ENCODE peak calls at places on chromosomes 16 and 17, in seven cellular contexts. S is endodermal cell, N is suprapubic skin, O is testis, V is gastrocnemius medialis, U is Caco-2, W is lung. A is an unnamed sample. For H3K4me1 and H3K27me3, the result is how much of the 10 kb centered on the place peaks cover.

GRCh38 chr17:16282522-16282921 is 65.5 kb downstream of the PIGL start:
- DNase-seq in N (no peak), U (no peak), W (no peak), V (no peak), S (no peak), O (no peak), A (no peak)

GRCh38 chr16:65782537-65783290 is 583.8 kb upstream of the CDH5 start:
- DNase-seq in N (no peak), O (no peak), U (no peak), W (no peak), V (no peak), S (no peak), A (no peak)

GRCh38 chr17:77881545-77881944 is 77.0 kb upstream of the TNRC6C start:
- DNase-seq in V (peak), N (peak), O (peak), S (peak), U (no peak), W (peak), A (no peak)

GRCh38 chr17:41645371-41646063 is 21.1 kb upstream of the KRT17 start:
- DNase-seq in V (no peak), O (no peak), N (no peak), U (no peak), S (peak), W (no peak), A (no peak)

GRCh38 chr17:61307905-61308886 is 91.4 kb upstream of the TBX2 start:
- DNase-seq in O (no peak), U (no peak), W (peak), V (no peak), S (peak), N (no peak), A (no peak)

GRCh38 chr16:67104845-67105244 is 4.9 kb upstream of the PHAF1 start:
- DNase-seq in S (no peak), W (no peak), O (no peak), N (no peak), V (no peak), U (no peak), A (no peak)

GRCh38 chr17:382644-383533 is 30.3 kb upstream of the RPH3AL start:
- DNase-seq in V (peak), O (peak), S (peak), U (peak), W (no peak), N (no peak), A (peak)

GRCh38 chr16:72722552-72722951 is 325.4 kb downstream of the ZFHX3 start:
- DNase-seq in O (no peak), N (no peak), W (no peak), S (peak), V (no peak), U (no peak), A (peak)

GRCh38 chr17:1762906-1763829 is 1.3 kb downstream of the SERPINF1 start:
- DNase-seq in W (no peak), N (no peak), U (no peak), S (peak), V (peak), O (peak), A (peak)

GRCh38 chr17:37430051-37430591 is 23.4 kb downstream of the TADA2A start:
- DNase-seq in V (no peak), W (no peak), U (no peak), N (no peak), S (no peak), O (no peak), A (no peak)

GRCh38 chr16:1057252-1057932 is 15.2 kb upstream of the SSTR5 start:
- DNase-seq in W (no peak), V (peak), S (peak), O (peak), N (no peak), U (peak), A (peak)

GRCh38 chr17:19024101-19025078 is 19.8 kb upstream of the FAM83G start:
- DNase-seq in W (no peak), S (no peak), U (no peak), V (no peak), N (peak), O (no peak), A (no peak)

GRCh38 chr17:17842111-17842876 is 5.5 kb upstream of the SREBF1 start:
- DNase-seq in N (no peak), W (no peak), O (no peak), S (peak), U (no peak), V (no peak), A (no peak)

GRCh38 chr17:17843096-17843495 is 6.3 kb upstream of the SREBF1 start:
- DNase-seq in W (no peak), O (no peak), S (peak), V (no peak), U (no peak), N (no peak), A (no peak)

GRCh38 chr17:17841620-17842025 is 4.8 kb upstream of the SREBF1 start:
- DNase-seq in U (no peak), N (no peak), W (peak), S (peak), V (peak), O (peak), A (no peak)

GRCh38 chr17:17839792-17840707 is 3.3 kb upstream of the SREBF1 start:
- DNase-seq in N (peak), V (peak), W (peak), U (peak), O (peak), S (peak), A (peak)

GRCh38 chr17:17840751-17841591 is 4.2 kb upstream of the SREBF1 start:
- DNase-seq in W (no peak), U (no peak), O (no peak), S (peak), N (no peak), V (no peak), A (peak)
- H3K4me3 ChIP-seq in W (no peak), U (peak), O (peak), S (no peak), N (peak), V (peak), A (no peak)

GRCh38 chr17:35540589-35541404 is 3.3 kb upstream of the SLFN12L start:
- DNase-seq in N (no peak), U (no peak), S (no peak), O (peak), V (peak), W (peak), A (no peak)

GRCh38 chr17:35539659-35540026 is 2.2 kb upstream of the SLFN12L start:
- DNase-seq in O (no peak), N (no peak), V (no peak), W (no peak), S (no peak), U (no peak), A (no peak)

GRCh38 chr17:35536664-35537160 is 766 bp downstream of the SLFN12L start:
- DNase-seq in O (no peak), U (no peak), W (no peak), S (no peak), N (no peak), V (no peak), A (no peak)

GRCh38 chr17:35534694-35535093 is 2.8 kb downstream of the SLFN12L start:
- DNase-seq in O (no peak), V (no peak), S (no peak), N (no peak), W (no peak), U (no peak), A (no peak)

GRCh38 chr17:35537569-35538209 is at the start of gene SLFN12L:
- DNase-seq in V (no peak), O (no peak), U (no peak), S (no peak), W (no peak), N (no peak), A (no peak)
- H3K4me1 ChIP-seq in V (under half), O (under half), U (under half), S (under half), W (under half), N (under half), A (under half)

GRCh38 chr17:30920683-30921543 is 832 bp upstream of the ADAP2 start:
- DNase-seq in S (no peak), O (no peak), U (no peak), V (no peak), N (no peak), W (no peak), A (no peak)

GRCh38 chr17:30921544-30922196 is at the start of gene ADAP2:
- DNase-seq in V (peak), O (peak), N (peak), U (peak), W (peak), S (peak), A (peak)

GRCh38 chr17:30922235-30922993 is 669 bp downstream of the ADAP2 start:
- DNase-seq in S (peak), N (no peak), W (peak), U (peak), O (no peak), V (no peak), A (no peak)

GRCh38 chr17:30917050-30917449 is 4.7 kb upstream of the ADAP2 start:
- DNase-seq in U (no peak), W (no peak), N (no peak), O (no peak), S (no peak), V (no peak), A (no peak)

GRCh38 chr17:30920282-30920681 is 1.5 kb upstream of the ADAP2 start:
- DNase-seq in N (no peak), S (peak), O (no peak), V (no peak), U (no peak), W (no peak), A (no peak)
- H3K27me3 ChIP-seq in N (under half), S (half or more), O (under half), V (under half), U (under half), W (under half), A (under half)

GRCh38 chr16:78500659-78501226 is 401.3 kb downstream of the WWOX start:
- DNase-seq in O (no peak), S (no peak), V (no peak), N (no peak), U (peak), W (no peak), A (no peak)
- H3K4me3 ChIP-seq in O (no peak), S (no peak), V (no peak), N (no peak), U (no peak), W (no peak), A (no peak)

GRCh38 chr16:4318171-4318910 is 2.5 kb downstream of the GLIS2 start:
- DNase-seq in U (no peak), S (no peak), O (no peak), N (no peak), W (no peak), V (no peak), A (peak)

GRCh38 chr16:4319454-4319853 is 3.6 kb downstream of the GLIS2 start:
- DNase-seq in S (no peak), U (no peak), N (no peak), W (no peak), O (peak), V (no peak), A (no peak)

GRCh38 chr16:4320571-4321137 is 4.8 kb downstream of the GLIS2 start:
- DNase-seq in W (no peak), O (no peak), V (no peak), N (no peak), U (no peak), S (peak), A (no peak)

GRCh38 chr16:4321286-4322120 is 5.6 kb downstream of the GLIS2 start:
- DNase-seq in U (no peak), S (peak), W (no peak), N (no peak), O (no peak), V (no peak), A (no peak)

GRCh38 chr16:4320030-4320429 is 4.2 kb downstream of the GLIS2 start:
- DNase-seq in U (no peak), O (no peak), W (no peak), N (no peak), S (no peak), V (no peak), A (no peak)
- H3K4me1 ChIP-seq in U (under half), O (half or more), W (under half), N (half or more), S (under half), V (half or more), A (under half)

DNA sequence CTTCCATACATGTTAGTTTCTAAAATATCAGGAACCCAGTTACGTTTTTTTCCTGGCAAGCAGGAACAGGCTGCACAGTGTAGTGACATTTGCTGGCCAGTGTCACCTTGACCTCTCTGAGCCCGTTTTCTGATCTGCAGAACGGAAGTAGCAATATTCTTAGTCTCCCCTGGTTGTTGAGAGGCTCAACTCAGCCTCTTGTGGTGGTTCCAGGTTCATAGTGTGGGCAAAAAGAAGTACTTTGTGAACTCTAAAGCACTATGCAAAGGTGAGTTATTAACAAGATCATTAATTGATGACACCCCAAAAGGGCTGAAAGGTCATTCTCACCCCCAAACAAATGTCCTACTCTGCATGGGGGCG is 15.7 kb downstream of the IGF2BP1 start:
- DNase-seq in O (no peak), S (no peak), W (no peak), V (no peak), N (no peak), U (no peak), A (no peak)
- H3K27me3 ChIP-seq in O (under half), S (under half), W (under half), V (half or more), N (half or more), U (under half), A (under half)

DNA sequence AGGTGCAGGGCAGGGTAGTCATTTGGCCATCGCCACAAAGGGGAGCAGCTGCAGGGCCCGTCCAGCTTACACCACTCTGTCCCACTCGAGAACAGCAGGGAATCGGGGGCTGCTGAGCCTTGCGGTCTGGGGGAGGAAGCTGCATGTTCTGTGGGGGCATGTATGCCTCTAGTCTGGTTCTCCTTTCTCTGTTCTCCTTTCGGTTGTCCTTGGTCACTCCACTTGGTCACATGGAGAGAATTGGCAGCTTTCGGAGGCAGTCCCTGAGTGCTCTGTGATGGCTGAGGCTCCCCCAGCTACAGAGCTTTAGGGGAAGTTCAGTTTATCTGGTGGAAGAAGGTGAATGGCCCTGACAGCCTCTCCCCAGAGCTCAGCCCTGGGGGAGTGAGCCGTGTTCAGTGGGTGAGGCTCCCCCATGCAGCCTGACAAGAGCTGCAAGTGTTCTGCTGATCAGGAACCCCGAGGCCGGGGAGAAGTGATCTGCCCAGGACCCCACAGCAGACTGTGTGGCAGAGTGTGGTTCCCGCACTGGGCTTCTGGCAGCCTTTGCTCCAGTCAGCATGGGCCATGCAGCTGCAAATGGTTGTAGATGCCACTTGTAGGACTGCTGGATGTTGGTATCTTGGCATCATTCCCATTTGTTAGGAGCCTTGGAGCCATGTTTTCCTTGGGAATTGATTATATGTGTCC is 22.3 kb upstream of the SMPD3 start:
- DNase-seq in U (no peak), V (peak), N (no peak), O (peak), S (peak), W (no peak), A (no peak)
- H3K4me3 ChIP-seq in U (no peak), V (peak), N (peak), O (no peak), S (no peak), W (no peak), A (no peak)

DNA sequence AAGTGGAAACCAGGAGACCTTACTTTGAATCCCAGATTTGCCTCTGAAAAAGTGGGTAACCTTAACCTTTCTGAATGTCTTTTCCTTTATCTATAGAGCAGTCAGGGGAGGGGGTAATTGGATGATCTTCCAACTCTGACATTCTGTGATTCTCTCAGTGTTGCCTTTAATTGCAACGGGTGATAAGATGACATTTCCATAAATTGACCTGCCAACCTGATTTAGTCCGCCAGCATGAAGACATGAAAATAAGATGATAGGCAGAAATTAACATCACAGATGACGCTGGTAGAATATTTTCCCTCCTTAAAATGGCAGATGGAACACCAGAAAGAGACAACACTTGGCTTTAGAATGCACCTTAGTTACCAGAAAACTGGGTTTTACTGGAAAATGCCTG is 72.6 kb downstream of the VAT1L start:
- DNase-seq in O (no peak), V (no peak), U (no peak), W (no peak), S (no peak), N (no peak), A (no peak)
- H3K4me1 ChIP-seq in O (under half), V (under half), U (under half), W (under half), S (under half), N (under half), A (under half)